ENCODE peak calls at places on chromosomes 11 and 22, in six cellular contexts. One of them, this sample, is unnamed.

GRCh38 chr11:69218946-69219720 is 63.4 kb downstream of the SMIM38 start:
- DNase-seq in IMR-90: no peak
- DNase-seq in fibroblast of lung: no peak
- DNase-seq in Karpas-422: no peak
- DNase-seq in GM23338: no peak
- DNase-seq in neuronal stem cell: no peak
- DNase-seq in this sample: no peak

GRCh38 chr11:2794419-2794795 is 91.2 kb downstream of the CDKN1C start:
- DNase-seq in IMR-90: no peak
- DNase-seq in fibroblast of lung: no peak
- DNase-seq in Karpas-422: no peak
- DNase-seq in GM23338: no peak
- DNase-seq in neuronal stem cell: no peak
- DNase-seq in this sample: no peak

GRCh38 chr11:117045196-117045595 is 53.0 kb downstream of the SIK3 start:
- DNase-seq in IMR-90: peak; percentile 61
- DNase-seq in fibroblast of lung: peak; percentile 36
- DNase-seq in Karpas-422: no peak
- DNase-seq in GM23338: peak; percentile 34
- DNase-seq in neuronal stem cell: no peak
- DNase-seq in this sample: peak; percentile 40

GRCh38 chr11:7056828-7057513 is 31.8 kb upstream of the RBMXL2 start:
- DNase-seq in IMR-90: peak; percentile 12
- DNase-seq in fibroblast of lung: no peak
- DNase-seq in Karpas-422: no peak
- DNase-seq in GM23338: no peak
- DNase-seq in neuronal stem cell: no peak
- DNase-seq in this sample: peak; percentile 27

GRCh38 chr22:46592390-46592872 is 27.8 kb upstream of the GRAMD4 start:
- DNase-seq in IMR-90: peak; percentile 71
- DNase-seq in fibroblast of lung: peak; percentile 92
- DNase-seq in Karpas-422: peak; percentile 76
- DNase-seq in GM23338: no peak
- DNase-seq in neuronal stem cell: no peak
- DNase-seq in this sample: peak; percentile 89

GRCh38 chr11:13668957-13669521 is 571 bp downstream of the FAR1 start:
- DNase-seq in IMR-90: peak; percentile 7
- DNase-seq in fibroblast of lung: peak; percentile 31
- DNase-seq in Karpas-422: peak; percentile 84
- DNase-seq in GM23338: peak; percentile 49
- DNase-seq in neuronal stem cell: peak; percentile 17
- DNase-seq in this sample: peak; percentile 67

GRCh38 chr11:30774451-30774850 is 188.3 kb upstream of the MPPED2 start:
- DNase-seq in IMR-90: no peak
- DNase-seq in fibroblast of lung: no peak
- DNase-seq in Karpas-422: no peak
- DNase-seq in GM23338: peak; percentile 53
- DNase-seq in neuronal stem cell: peak; percentile 45
- DNase-seq in this sample: no peak

GRCh38 chr11:133082851-133083488 is 449.3 kb downstream of the OPCML start:
- DNase-seq in IMR-90: peak; percentile 17
- DNase-seq in fibroblast of lung: peak; percentile 45
- DNase-seq in Karpas-422: peak; percentile 76
- DNase-seq in GM23338: peak; percentile 83
- DNase-seq in neuronal stem cell: peak; percentile 74
- DNase-seq in this sample: peak; percentile 76

GRCh38 chr11:128470081-128470480 is 117.3 kb downstream of the ETS1 start:
- DNase-seq in IMR-90: no peak
- DNase-seq in fibroblast of lung: no peak
- DNase-seq in Karpas-422: peak; percentile 75
- DNase-seq in GM23338: no peak
- DNase-seq in neuronal stem cell: no peak
- DNase-seq in this sample: no peak

GRCh38 chr22:24427500-24428164 is at the start of gene ADORA2A:
- DNase-seq in IMR-90: no peak
- DNase-seq in fibroblast of lung: no peak
- DNase-seq in Karpas-422: peak; percentile 95
- DNase-seq in GM23338: peak; percentile 23
- DNase-seq in neuronal stem cell: no peak
- DNase-seq in this sample: no peak

GRCh38 chr22:25172153-25172552 is 27.5 kb upstream of the CRYBB3 start:
- DNase-seq in IMR-90: no peak
- DNase-seq in fibroblast of lung: no peak
- DNase-seq in Karpas-422: peak; percentile 68
- DNase-seq in GM23338: no peak
- DNase-seq in neuronal stem cell: no peak
- DNase-seq in this sample: no peak

GRCh38 chr11:112837162-112837826 is 123.9 kb upstream of the NCAM1 start:
- DNase-seq in IMR-90: no peak
- DNase-seq in fibroblast of lung: no peak
- DNase-seq in Karpas-422: peak; percentile 58
- DNase-seq in GM23338: peak; percentile 32
- DNase-seq in neuronal stem cell: no peak
- DNase-seq in this sample: peak; percentile 3

GRCh38 chr11:67434395-67434881 is 3.0 kb downstream of the PTPRCAP start:
- DNase-seq in IMR-90: no peak
- DNase-seq in fibroblast of lung: no peak
- DNase-seq in Karpas-422: peak; percentile 73
- DNase-seq in GM23338: no peak
- DNase-seq in neuronal stem cell: no peak
- DNase-seq in this sample: no peak

GRCh38 chr11:64076764-64077163 is 41.0 kb downstream of the FLRT1 start:
- DNase-seq in IMR-90: no peak
- DNase-seq in fibroblast of lung: no peak
- DNase-seq in Karpas-422: no peak
- DNase-seq in GM23338: no peak
- DNase-seq in neuronal stem cell: no peak
- DNase-seq in this sample: no peak

GRCh38 chr22:37288521-37288920 is 6.2 kb downstream of the CYTH4 start:
- DNase-seq in IMR-90: no peak
- DNase-seq in fibroblast of lung: no peak
- DNase-seq in Karpas-422: peak; percentile 67
- DNase-seq in GM23338: no peak
- DNase-seq in neuronal stem cell: no peak
- DNase-seq in this sample: no peak

GRCh38 chr11:118238947-118239346 is 13.2 kb downstream of the MPZL3 start:
- DNase-seq in IMR-90: no peak
- DNase-seq in fibroblast of lung: no peak
- DNase-seq in Karpas-422: no peak
- DNase-seq in GM23338: peak; percentile 52
- DNase-seq in neuronal stem cell: no peak
- DNase-seq in this sample: no peak

GRCh38 chr11:123718075-123718868 is 23.2 kb downstream of the ZNF202 start:
- DNase-seq in IMR-90: no peak
- DNase-seq in fibroblast of lung: no peak
- DNase-seq in Karpas-422: no peak
- DNase-seq in GM23338: no peak
- DNase-seq in neuronal stem cell: no peak
- DNase-seq in this sample: no peak

GRCh38 chr11:126333142-126333541 is 22.3 kb upstream of the ST3GAL4 start:
- DNase-seq in IMR-90: no peak
- DNase-seq in fibroblast of lung: no peak
- DNase-seq in Karpas-422: no peak
- DNase-seq in GM23338: no peak
- DNase-seq in neuronal stem cell: no peak
- DNase-seq in this sample: no peak

GRCh38 chr11:134342572-134343340 is 11.0 kb downstream of the GLB1L2 start:
- DNase-seq in IMR-90: no peak
- DNase-seq in fibroblast of lung: no peak
- DNase-seq in Karpas-422: no peak
- DNase-seq in GM23338: peak; percentile 38
- DNase-seq in neuronal stem cell: no peak
- DNase-seq in this sample: no peak

GRCh38 chr11:86063536-86063935 is 5.3 kb downstream of the PICALM start:
- DNase-seq in IMR-90: no peak
- DNase-seq in fibroblast of lung: peak; percentile 39
- DNase-seq in Karpas-422: no peak
- DNase-seq in GM23338: no peak
- DNase-seq in neuronal stem cell: no peak
- DNase-seq in this sample: peak; percentile 69

GRCh38 chr11:66976048-66976467 is 954 bp downstream of the C11orf86 start:
- DNase-seq in IMR-90: no peak
- DNase-seq in fibroblast of lung: no peak
- DNase-seq in Karpas-422: peak; percentile 68
- DNase-seq in GM23338: peak; percentile 83
- DNase-seq in neuronal stem cell: peak; percentile 59
- DNase-seq in this sample: no peak

GRCh38 chr11:78961938-78962701 is 387.5 kb upstream of the NARS2 start:
- DNase-seq in IMR-90: peak; percentile 48
- DNase-seq in fibroblast of lung: peak; percentile 68
- DNase-seq in Karpas-422: no peak
- DNase-seq in GM23338: peak; percentile 94
- DNase-seq in neuronal stem cell: peak; percentile 85
- DNase-seq in this sample: peak; percentile 35

GRCh38 chr22:45476814-45477213 is 25.9 kb upstream of the FBLN1 start:
- DNase-seq in IMR-90: no peak
- DNase-seq in fibroblast of lung: no peak
- DNase-seq in Karpas-422: no peak
- DNase-seq in GM23338: no peak
- DNase-seq in neuronal stem cell: no peak
- DNase-seq in this sample: peak; percentile 26

GRCh38 chr11:117090111-117090706 is 8.0 kb downstream of the SIK3 start:
- DNase-seq in IMR-90: no peak
- DNase-seq in fibroblast of lung: peak; percentile 38
- DNase-seq in Karpas-422: no peak
- DNase-seq in GM23338: no peak
- DNase-seq in neuronal stem cell: no peak
- DNase-seq in this sample: no peak

GRCh38 chr22:46084943-46085830 is 65.1 kb upstream of the PPARA start:
- DNase-seq in IMR-90: no peak
- DNase-seq in fibroblast of lung: peak; percentile 96
- DNase-seq in Karpas-422: no peak
- DNase-seq in GM23338: no peak
- DNase-seq in neuronal stem cell: no peak
- DNase-seq in this sample: peak; percentile 97

GRCh38 chr11:64226507-64227051 is 505 bp downstream of the NUDT22 start:
- DNase-seq in IMR-90: no peak
- DNase-seq in fibroblast of lung: no peak
- DNase-seq in Karpas-422: peak; percentile 93
- DNase-seq in GM23338: peak; percentile 64
- DNase-seq in neuronal stem cell: no peak
- DNase-seq in this sample: peak; percentile 51

GRCh38 chr11:11302565-11302964 is 50.5 kb downstream of the CSNK2A3 start:
- DNase-seq in IMR-90: no peak
- DNase-seq in fibroblast of lung: no peak
- DNase-seq in Karpas-422: no peak
- DNase-seq in GM23338: no peak
- DNase-seq in neuronal stem cell: no peak
- DNase-seq in this sample: no peak

GRCh38 chr11:95544095-95544795 is 245.3 kb downstream of the FAM76B start:
- DNase-seq in IMR-90: peak; percentile 57
- DNase-seq in fibroblast of lung: peak; percentile 66
- DNase-seq in Karpas-422: no peak
- DNase-seq in GM23338: no peak
- DNase-seq in neuronal stem cell: no peak
- DNase-seq in this sample: peak; percentile 88

GRCh38 chr11:124746621-124747243 is 5.3 kb downstream of the VSIG2 start:
- DNase-seq in IMR-90: peak; percentile 72
- DNase-seq in fibroblast of lung: peak; percentile 58
- DNase-seq in Karpas-422: peak; percentile 82
- DNase-seq in GM23338: peak; percentile 94
- DNase-seq in neuronal stem cell: no peak
- DNase-seq in this sample: peak; percentile 84

GRCh38 chr11:17244046-17244445 is 32.5 kb upstream of the NUCB2 start:
- DNase-seq in IMR-90: no peak
- DNase-seq in fibroblast of lung: no peak
- DNase-seq in Karpas-422: no peak
- DNase-seq in GM23338: no peak
- DNase-seq in neuronal stem cell: no peak
- DNase-seq in this sample: no peak

GRCh38 chr11:86553322-86553721 is 119.1 kb downstream of the ME3 start:
- DNase-seq in IMR-90: no peak
- DNase-seq in fibroblast of lung: no peak
- DNase-seq in Karpas-422: no peak
- DNase-seq in GM23338: no peak
- DNase-seq in neuronal stem cell: no peak
- DNase-seq in this sample: no peak

GRCh38 chr11:92226331-92227232 is 2.0 kb downstream of the FAT3 start:
- DNase-seq in IMR-90: no peak
- DNase-seq in fibroblast of lung: peak; percentile 27
- DNase-seq in Karpas-422: no peak
- DNase-seq in GM23338: peak; percentile 89
- DNase-seq in neuronal stem cell: peak; percentile 70
- DNase-seq in this sample: peak; percentile 55
- H2AFZ ChIP-seq in IMR-90: peak overlapping the region; percentile 86
- H2AFZ ChIP-seq in fibroblast of lung: peak overlapping the region; percentile 62
- H2AFZ ChIP-seq in Karpas-422: no peak overlapping the region
- H2AFZ ChIP-seq in GM23338: peak overlapping the region; percentile 48
- H2AFZ ChIP-seq in neuronal stem cell: peak overlapping the region; percentile 91
- H2AFZ ChIP-seq in this sample: peak overlapping the region; percentile 78

DNA sequence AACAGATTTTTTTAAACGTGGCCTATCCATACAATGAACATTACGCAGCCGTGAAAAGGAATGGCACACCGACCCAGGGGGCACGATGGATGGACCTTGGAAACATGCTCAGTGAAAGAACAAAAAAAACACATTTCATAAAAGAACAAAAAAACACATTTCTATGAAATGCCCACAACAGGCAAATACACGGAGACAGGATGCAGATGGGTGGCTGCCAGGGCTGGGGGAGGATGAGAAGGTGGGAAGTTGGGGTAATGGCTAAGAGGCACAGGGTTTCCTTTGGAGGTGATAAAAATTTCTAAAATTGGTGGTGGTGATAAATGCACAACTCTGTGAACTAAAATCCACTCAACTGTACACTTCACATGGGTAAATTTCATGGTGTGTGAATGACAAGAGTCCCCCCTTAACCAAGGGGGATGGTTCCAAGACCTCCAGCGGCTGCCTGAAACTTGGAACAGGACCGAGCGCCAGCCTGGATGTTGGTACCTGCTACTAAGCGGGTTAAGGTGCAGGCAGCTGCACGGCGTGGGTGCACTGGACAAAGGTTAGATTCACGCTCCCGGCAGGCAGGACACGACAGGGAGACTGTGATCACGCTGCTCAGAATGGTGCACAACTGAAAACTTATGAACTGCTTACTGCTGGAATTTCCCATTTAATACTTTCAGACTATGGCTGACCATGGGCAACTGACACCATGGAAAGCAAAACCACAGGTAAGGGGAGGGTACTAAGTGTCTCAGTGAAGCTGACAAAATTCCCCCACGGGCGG is 16.5 kb downstream of the BRD1 start:
- DNase-seq in IMR-90: no peak
- DNase-seq in fibroblast of lung: no peak
- DNase-seq in Karpas-422: no peak
- DNase-seq in GM23338: no peak
- DNase-seq in neuronal stem cell: no peak
- DNase-seq in this sample: no peak
- H3K4me1 ChIP-seq in IMR-90: peaks cover 14% of the 10 kb centered on the region
- H3K4me1 ChIP-seq in fibroblast of lung: peaks cover 4% of the 10 kb centered on the region
- H3K4me1 ChIP-seq in Karpas-422: no peaks in the 10 kb centered on the region
- H3K4me1 ChIP-seq in GM23338: no peaks in the 10 kb centered on the region
- H3K4me1 ChIP-seq in neuronal stem cell: no peaks in the 10 kb centered on the region
- H3K4me1 ChIP-seq in this sample: peaks cover 4% of the 10 kb centered on the region

GRCh38 chr22:36191106-36191836 is 10.3 kb downstream of the APOL4 start:
- DNase-seq in IMR-90: peak; percentile 64
- DNase-seq in fibroblast of lung: peak; percentile 70
- DNase-seq in Karpas-422: no peak
- DNase-seq in GM23338: no peak
- DNase-seq in neuronal stem cell: no peak
- DNase-seq in this sample: peak; percentile 83
- H2AFZ ChIP-seq in IMR-90: peak overlapping the region; percentile 26
- H2AFZ ChIP-seq in fibroblast of lung: no peak overlapping the region
- H2AFZ ChIP-seq in Karpas-422: no peak overlapping the region
- H2AFZ ChIP-seq in GM23338: no peak overlapping the region
- H2AFZ ChIP-seq in neuronal stem cell: no peak overlapping the region
- H2AFZ ChIP-seq in this sample: no peak overlapping the region

GRCh38 chr22:40189979-40190378 is 12.3 kb downstream of the TNRC6B start:
- DNase-seq in IMR-90: peak; percentile 26
- DNase-seq in fibroblast of lung: peak; percentile 71
- DNase-seq in Karpas-422: no peak
- DNase-seq in GM23338: no peak
- DNase-seq in neuronal stem cell: no peak
- DNase-seq in this sample: peak; percentile 45
- H3K4me1 ChIP-seq in IMR-90: peaks cover 6% of the 10 kb centered on the region
- H3K4me1 ChIP-seq in fibroblast of lung: peaks cover 3% of the 10 kb centered on the region
- H3K4me1 ChIP-seq in Karpas-422: peaks cover 30% of the 10 kb centered on the region
- H3K4me1 ChIP-seq in GM23338: peaks cover 61% of the 10 kb centered on the region
- H3K4me1 ChIP-seq in neuronal stem cell: peaks cover 17% of the 10 kb centered on the region
- H3K4me1 ChIP-seq in this sample: peaks cover 10% of the 10 kb centered on the region

This sample was measured in GM23248.